ENCODE peak calls at places on chromosomes 2 and 18, in ten cellular contexts. G is islet precursor cell; V is T-helper 1 cell; L is activated CD4-positive, alpha-beta T cell treated with anti-CD3 and anti-CD28 coated beads, Interleukin-2, amount 50 U/mL, for 1 hour; I is Caki2; A is amniotic stem cell; E is stimulated activated CD4-positive, alpha-beta T cell treated with anti-CD3 and anti-CD28 coated beads, Interleukin-1b, Interleukin-23, amount 100 ng/mL, for 48 hours; N is HuH-7; W is GM03348; K is GM23248. X is an unnamed sample.

GRCh38 chr18:32201936-32202335 is 12.1 kb downstream of the MEP1B start:
- DNase-seq in G (no peak), V (no peak), L (no peak), I (no peak), A (no peak), E (no peak), N (no peak), W (no peak), K (no peak), X (no peak)

GRCh38 chr18:24959100-24959499 is 392.9 kb downstream of the ZNF521 start:
- DNase-seq in G (peak; percentile 92), V (no peak), L (no peak), I (no peak), A (no peak), E (no peak), N (no peak), W (no peak), K (no peak), X (no peak)

GRCh38 chr2:16828828-16829160 is 163.2 kb upstream of the CYRIA start:
- DNase-seq in G (no peak), V (no peak), L (no peak), I (no peak), A (no peak), E (no peak), N (no peak), W (no peak), K (no peak), X (no peak)

GRCh38 chr2:40096360-40096759 is 317.3 kb upstream of the THUMPD2 start:
- DNase-seq in G (no peak), V (no peak), L (no peak), I (peak; percentile 19), A (no peak), E (no peak), N (no peak), W (no peak), K (peak; percentile 31), X (no peak)

GRCh38 chr18:48929951-48930713 is 20.6 kb downstream of the SMAD7 start:
- DNase-seq in G (peak; percentile 94), V (no peak), L (no peak), I (peak; percentile 95), A (peak; percentile 69), E (no peak), N (peak; percentile 81), W (peak; percentile 88), K (peak; percentile 82), X (no peak)

GRCh38 chr2:235752875-235753274 is 259.0 kb downstream of the AGAP1 start:
- DNase-seq in G (no peak), V (no peak), L (no peak), I (no peak), A (no peak), E (no peak), N (no peak), W (no peak), K (no peak), X (no peak)

GRCh38 chr2:215461836-215462532 is 26.1 kb upstream of the FN1 start:
- DNase-seq in G (no peak), V (no peak), L (no peak), I (peak; percentile 30), A (no peak), E (no peak), N (no peak), W (no peak), K (peak; percentile 77), X (no peak)

GRCh38 chr2:73961823-73962615 is 22.7 kb upstream of the TET3 start:
- DNase-seq in G (no peak), V (no peak), L (no peak), I (no peak), A (no peak), E (no peak), N (no peak), W (no peak), K (no peak), X (no peak)

GRCh38 chr2:79977782-79978181 is 326.8 kb downstream of the LRRTM1 start:
- DNase-seq in G (no peak), V (no peak), L (no peak), I (no peak), A (no peak), E (no peak), N (no peak), W (no peak), K (peak; percentile 30), X (no peak)

GRCh38 chr2:29744976-29745375 is 176.4 kb downstream of the ALK start:
- DNase-seq in G (no peak), V (no peak), L (no peak), I (no peak), A (no peak), E (no peak), N (no peak), W (no peak), K (no peak), X (no peak)

GRCh38 chr2:53911434-53912189 is 51.8 kb upstream of the GPR75 start:
- DNase-seq in G (no peak), V (no peak), L (no peak), I (no peak), A (no peak), E (no peak), N (no peak), W (peak; percentile 2), K (peak; percentile 2), X (no peak)

GRCh38 chr2:127219716-127220090 is 396 bp downstream of the CYP27C1 start:
- DNase-seq in G (peak; percentile 78), V (no peak), L (no peak), I (no peak), A (no peak), E (no peak), N (peak; percentile 46), W (peak; percentile 60), K (peak; percentile 65), X (no peak)

GRCh38 chr18:2441544-2441943 is 129.8 kb downstream of the METTL4 start:
- DNase-seq in G (no peak), V (no peak), L (no peak), I (no peak), A (no peak), E (no peak), N (no peak), W (no peak), K (peak; percentile 22), X (no peak)

GRCh38 chr2:101617786-101618185 is 79.7 kb upstream of the MAP4K4 start:
- DNase-seq in G (peak; percentile 76), V (no peak), L (no peak), I (no peak), A (no peak), E (no peak), N (no peak), W (no peak), K (no peak), X (no peak)

GRCh38 chr18:1014496-1014895 is 109.8 kb downstream of the ADCYAP1 start:
- DNase-seq in G (peak; percentile 62), V (no peak), L (no peak), I (no peak), A (no peak), E (no peak), N (no peak), W (no peak), K (peak; percentile 32), X (no peak)

GRCh38 chr2:224937887-224938286 is 104.4 kb downstream of the DOCK10 start:
- DNase-seq in G (no peak), V (no peak), L (no peak), I (no peak), A (no peak), E (no peak), N (no peak), W (no peak), K (no peak), X (no peak)

GRCh38 chr18:29540548-29540947 is 1363.6 kb upstream of the CDH2 start:
- DNase-seq in G (no peak), V (no peak), L (no peak), I (no peak), A (no peak), E (no peak), N (no peak), W (no peak), K (no peak), X (no peak)

GRCh38 chr2:56148825-56149224 is 35.0 kb upstream of the CCDC85A start:
- DNase-seq in G (no peak), V (no peak), L (no peak), I (no peak), A (no peak), E (no peak), N (no peak), W (peak; percentile 15), K (peak; percentile 7), X (no peak)

GRCh38 chr2:95158441-95158840 is 1.2 kb downstream of the ZNF514 start:
- DNase-seq in G (no peak), V (no peak), L (no peak), I (no peak), A (no peak), E (no peak), N (peak; percentile 26), W (no peak), K (peak; percentile 34), X (no peak)

GRCh38 chr2:74333175-74333574 is 10.0 kb downstream of the SLC4A5 start:
- DNase-seq in G (peak; percentile 67), V (no peak), L (no peak), I (peak; percentile 11), A (no peak), E (peak; percentile 10), N (peak; percentile 28), W (peak; percentile 60), K (peak; percentile 67), X (no peak)

GRCh38 chr2:109466674-109467575 is 146.8 kb downstream of the SEPTIN10 start:
- DNase-seq in G (peak; percentile 89), V (no peak), L (no peak), I (no peak), A (peak; percentile 51), E (no peak), N (no peak), W (peak; percentile 51), K (peak; percentile 81), X (no peak)

GRCh38 chr18:46395795-46396194 is 261.2 kb downstream of the LOXHD1 start:
- DNase-seq in G (no peak), V (no peak), L (no peak), I (no peak), A (no peak), E (no peak), N (no peak), W (no peak), K (no peak), X (no peak)

GRCh38 chr18:45686892-45687611 is 36.9 kb upstream of the SLC14A1 start:
- DNase-seq in G (no peak), V (peak; percentile 38), L (peak; percentile 35), I (no peak), A (no peak), E (peak; percentile 52), N (no peak), W (no peak), K (no peak), X (peak; percentile 86)

GRCh38 chr2:192570786-192571185 is 376.1 kb upstream of the TMEFF2 start:
- DNase-seq in G (no peak), V (no peak), L (no peak), I (no peak), A (no peak), E (no peak), N (no peak), W (no peak), K (no peak), X (no peak)

X was measured in naive thymus-derived CD8-positive, alpha-beta T cell.